ENCODE peak calls at places on chromosomes 2 and 18, in four cellular contexts. N is NCI-H226, L is A549, A is NCI-H460. V is an unnamed sample.

GRCh38 chr18:75033516-75033915 is 175.4 kb downstream of the PTGR3 start:
- DNase-seq in L (no peak), A (no peak), N (no peak), V (no peak)

GRCh38 chr2:113818382-113818951 is 62.0 kb upstream of the SLC35F5 start:
- DNase-seq in N (peak), L (peak), A (peak), V (peak)

GRCh38 chr2:206915136-206915535 is 24.2 kb upstream of the CPO start:
- DNase-seq in A (peak), N (peak), L (peak), V (peak)

GRCh38 chr18:25229080-25229479 is 122.9 kb downstream of the ZNF521 start:
- DNase-seq in A (no peak), N (no peak), L (no peak), V (peak)

GRCh38 chr2:109352898-109353689 is 224.1 kb downstream of the SH3RF3 start:
- DNase-seq in L (no peak), N (no peak), A (no peak), V (no peak)

GRCh38 chr2:116911520-116911919 is 903.0 kb upstream of the DDX18 start:
- DNase-seq in A (no peak), N (no peak), L (no peak), V (no peak)

GRCh38 chr2:229586746-229587705 is 127.3 kb downstream of the DNER start:
- DNase-seq in A (peak), L (peak), N (peak), V (peak)

GRCh38 chr2:126244937-126245336 is 411.0 kb upstream of the GYPC start:
- DNase-seq in N (no peak), A (peak), L (peak), V (no peak)

GRCh38 chr2:193751299-193751698 is 1556.6 kb upstream of the TMEFF2 start:
- DNase-seq in A (no peak), N (no peak), L (no peak), V (no peak)

GRCh38 chr2:241865957-241866858 is 3.3 kb upstream of the RTP5 start:
- DNase-seq in N (no peak), L (peak), A (no peak), V (no peak)

GRCh38 chr2:127721311-127721977 is 20.1 kb downstream of the SFT2D3 start:
- DNase-seq in L (no peak), A (no peak), N (peak), V (no peak)

GRCh38 chr2:215637658-215638057 is 201.8 kb upstream of the FN1 start:
- DNase-seq in N (no peak), L (no peak), A (no peak), V (no peak)

GRCh38 chr2:108630567-108631405 is 88.5 kb upstream of the RANBP2 start:
- DNase-seq in A (no peak), L (no peak), N (peak), V (no peak)

GRCh38 chr2:168635065-168635577 is 167.3 kb upstream of the NOSTRIN start:
- DNase-seq in A (no peak), L (no peak), N (no peak), V (no peak)

GRCh38 chr2:159459279-159459678 is 157.1 kb downstream of the BAZ2B start:
- DNase-seq in A (no peak), N (no peak), L (no peak), V (no peak)

GRCh38 chr18:37042381-37042780 is 213.5 kb downstream of the KIAA1328 start:
- DNase-seq in L (no peak), A (no peak), N (no peak), V (no peak)

V was measured in glomerular endothelial cell.